ENCODE peak calls at places on chromosome 12, in seven cellular contexts. S, B, M, N, L, K and R are unnamed samples.

GRCh38 chr12:31833541-31833840 is 104.7 kb upstream of the AMN1 start:
- DNase-seq in B (peak), L (peak), M (no peak), N (no peak), S (no peak), K (no peak), R (no peak)

GRCh38 chr12:103279444-103279843 is 216.3 kb downstream of the C12orf42 start:
- DNase-seq in N (no peak), S (no peak), B (no peak), L (peak), M (no peak), K (no peak), R (no peak)

GRCh38 chr12:65278576-65279386 is at the start of gene MSRB3:
- DNase-seq in B (peak), N (peak), L (peak), K (peak), S (peak), M (peak), R (peak)

GRCh38 chr12:93361159-93361919 is 16.4 kb upstream of the NUDT4 start:
- DNase-seq in S (no peak), M (peak), B (peak), N (peak), L (no peak), K (no peak), R (no peak)

GRCh38 chr12:60324746-60325145 is 728.9 kb downstream of the SLC16A7 start:
- DNase-seq in M (no peak), N (no peak), L (no peak), K (no peak), B (no peak), S (no peak), R (no peak)

GRCh38 chr12:107309020-107309419 is 215.7 kb upstream of the CRY1 start:
- DNase-seq in K (no peak), L (no peak), N (no peak), B (no peak), M (no peak), S (no peak), R (no peak)

GRCh38 chr12:127272864-127273263 is 994.1 kb upstream of the TMEM132C start:
- DNase-seq in N (no peak), K (no peak), L (peak), S (no peak), M (no peak), B (peak), R (no peak)

GRCh38 chr12:80829767-80830166 is 108.0 kb downstream of the LIN7A start:
- DNase-seq in L (no peak), N (no peak), K (no peak), S (no peak), B (no peak), M (no peak), R (no peak)

GRCh38 chr12:78085562-78086182 is 255.0 kb downstream of the NAV3 start:
- DNase-seq in B (peak), K (no peak), L (peak), N (no peak), M (no peak), S (no peak), R (no peak)

GRCh38 chr12:53751336-53752191 is at the start of gene CISTR:
- DNase-seq in K (no peak), B (no peak), S (peak), N (peak), M (peak), L (no peak), R (no peak)

GRCh38 chr12:2609020-2609419 is 185.8 kb upstream of the FKBP4 start:
- DNase-seq in N (no peak), B (no peak), S (no peak), K (no peak), L (no peak), M (no peak), R (no peak)

GRCh38 chr12:2610358-2610757 is 184.4 kb upstream of the FKBP4 start:
- DNase-seq in N (no peak), B (no peak), K (no peak), M (no peak), L (no peak), S (no peak), R (no peak)

GRCh38 chr12:2606186-2606910 is 188.4 kb upstream of the FKBP4 start:
- DNase-seq in K (no peak), N (no peak), M (no peak), B (no peak), S (no peak), L (no peak), R (no peak)

GRCh38 chr12:2608608-2608945 is 186.2 kb upstream of the FKBP4 start:
- DNase-seq in S (no peak), N (no peak), L (no peak), B (no peak), K (no peak), M (no peak), R (no peak)

DNA sequence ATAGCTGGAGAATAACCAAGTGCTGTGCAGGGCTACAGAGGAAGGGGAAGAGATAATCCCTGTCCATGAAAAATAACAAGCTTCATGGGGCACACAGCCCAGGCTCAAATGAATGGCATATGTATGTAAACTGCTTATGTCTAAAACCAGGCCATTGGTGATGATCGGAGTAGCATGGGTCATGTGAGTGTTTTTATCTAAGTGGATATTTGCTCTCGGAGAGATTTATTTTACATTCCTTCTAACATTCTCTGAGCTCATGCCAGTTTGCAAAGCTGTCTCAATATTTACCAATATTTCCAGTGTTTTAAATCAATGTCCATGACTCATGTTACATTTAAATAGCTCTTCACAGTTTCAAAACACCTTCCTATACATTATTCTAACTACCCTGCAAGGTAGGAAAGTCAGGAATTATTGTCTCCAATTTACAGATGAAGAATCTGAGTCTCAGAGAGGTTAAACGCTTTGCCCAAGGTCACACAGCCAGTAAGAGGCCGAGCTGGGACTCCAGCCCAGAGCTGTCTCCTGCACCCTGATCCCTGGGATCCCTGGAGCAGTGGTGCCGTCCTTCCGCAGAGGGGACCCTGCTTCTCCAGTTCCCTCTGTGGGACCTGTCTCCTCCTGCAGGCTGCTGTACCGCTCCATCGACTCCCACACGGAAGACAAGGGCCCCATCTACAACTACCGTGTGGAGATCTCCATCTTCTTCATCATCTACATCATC is 186.7 kb upstream of the FKBP4 start:
- DNase-seq in M (no peak), B (no peak), S (no peak), K (no peak), N (no peak), L (no peak), R (no peak)
- H3K4me3 ChIP-seq in M (no peak), B (no peak), S (no peak), K (no peak), N (no peak), L (no peak), R (no peak)

GRCh38 chr12:75560167-75560566 is 48.8 kb upstream of the KRR1 start:
- DNase-seq in B (peak), M (no peak), S (no peak), K (no peak), L (peak), N (no peak), R (peak)
- TF ChIP-seq CTCF in B (peak), M (peak), S (peak), K (peak), L (peak), N (peak), R (peak)

DNA sequence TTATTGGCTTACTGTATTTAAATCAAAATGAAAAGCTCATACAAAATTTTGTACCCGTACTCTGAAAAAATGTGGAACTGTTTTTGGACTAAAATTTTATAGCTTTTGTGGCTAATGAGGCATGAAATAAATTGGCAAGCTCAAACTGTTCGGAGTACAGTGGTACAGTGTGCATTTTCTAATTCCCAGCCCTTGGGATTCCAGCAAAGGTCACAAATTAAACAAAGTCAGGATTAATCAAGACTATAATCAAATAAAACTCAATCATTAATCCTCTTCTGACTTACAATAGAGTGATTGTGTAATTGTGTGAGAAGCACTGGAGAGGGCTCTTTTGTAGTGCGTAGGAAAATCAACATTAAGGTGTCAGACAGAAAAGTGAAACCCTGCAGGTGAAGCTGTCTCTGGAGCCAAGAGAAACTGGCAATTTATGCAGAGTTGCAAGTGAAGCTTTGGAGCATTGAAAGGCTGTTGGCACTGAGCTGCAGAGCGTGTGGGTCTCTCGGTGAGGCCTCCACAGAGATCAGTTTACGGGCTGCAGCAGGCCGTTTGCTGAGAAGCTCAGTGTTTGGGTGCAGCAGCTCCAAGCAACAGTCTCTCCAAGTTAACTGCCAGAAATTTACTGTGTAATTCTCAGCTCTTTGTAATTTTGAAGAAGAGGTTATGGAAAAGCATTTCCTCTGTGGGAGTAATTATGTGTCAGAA is 275.9 kb downstream of the FBXL14 start:
- DNase-seq in S (no peak), L (peak), M (peak), N (no peak), B (peak), K (no peak), R (no peak)
- H3K4me3 ChIP-seq in S (no peak), L (no peak), M (no peak), N (no peak), B (no peak), K (no peak), R (no peak)

DNA sequence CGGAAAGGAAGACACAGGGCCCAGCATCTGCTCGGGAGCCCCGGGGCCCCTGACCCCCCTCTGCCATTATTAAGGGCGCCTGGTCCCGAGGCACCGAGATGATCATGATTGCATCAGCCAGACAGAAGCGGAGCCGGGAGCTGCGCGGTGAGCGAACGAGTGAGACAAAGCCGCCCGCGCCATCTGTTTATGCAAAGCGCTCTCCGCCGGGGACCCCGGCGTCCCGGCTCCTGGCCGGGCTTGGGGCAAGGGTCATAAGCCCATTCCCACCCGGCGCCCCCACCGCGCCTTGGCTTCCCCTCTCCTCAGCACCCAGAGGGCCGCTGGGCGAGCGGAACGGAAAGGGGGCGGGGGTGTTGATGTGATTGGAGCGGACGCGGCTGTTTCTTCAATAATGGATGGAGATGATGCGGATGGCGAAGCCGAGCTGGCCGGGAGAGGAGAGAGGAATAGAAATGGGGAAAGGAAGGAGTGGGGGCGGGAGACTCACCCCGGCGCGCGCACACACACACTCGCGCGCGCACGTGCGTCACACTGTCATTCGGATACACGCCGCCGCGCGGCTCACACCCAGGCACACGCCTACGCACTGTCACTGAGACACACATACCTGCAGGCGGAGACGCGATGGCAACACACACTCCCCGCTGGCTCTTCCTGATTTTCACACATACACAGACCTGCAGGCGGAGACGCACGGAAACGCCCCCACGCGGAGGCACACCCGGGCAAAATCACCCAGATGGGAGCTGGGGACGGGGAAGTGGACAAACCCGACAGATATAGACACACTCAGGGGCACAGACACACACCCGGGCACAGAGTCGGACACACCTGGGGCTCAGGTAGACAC is 10.7 kb downstream of the STAC3 start:
- DNase-seq in K (peak), B (peak), N (peak), L (peak), S (peak), M (no peak), R (no peak)
- TF ChIP-seq CTCF in K (no peak), B (no peak), N (no peak), L (no peak), S (no peak), M (no peak), R (no peak)

GRCh38 chr12:46370380-46370734 is 2.2 kb downstream of the SLC38A2 start:
- DNase-seq in K (no peak), B (no peak), L (no peak), S (no peak), M (no peak), N (no peak), R (no peak)

GRCh38 chr12:46368138-46368537 is 4.4 kb downstream of the SLC38A2 start:
- DNase-seq in L (no peak), K (no peak), B (no peak), N (no peak), M (no peak), S (no peak), R (no peak)

GRCh38 chr12:46368684-46369083 is 3.9 kb downstream of the SLC38A2 start:
- DNase-seq in S (no peak), M (no peak), K (no peak), B (no peak), N (no peak), L (no peak), R (no peak)

GRCh38 chr12:46369474-46370379 is 2.8 kb downstream of the SLC38A2 start:
- DNase-seq in L (no peak), S (no peak), K (no peak), B (no peak), M (no peak), N (no peak), R (no peak)

DNA sequence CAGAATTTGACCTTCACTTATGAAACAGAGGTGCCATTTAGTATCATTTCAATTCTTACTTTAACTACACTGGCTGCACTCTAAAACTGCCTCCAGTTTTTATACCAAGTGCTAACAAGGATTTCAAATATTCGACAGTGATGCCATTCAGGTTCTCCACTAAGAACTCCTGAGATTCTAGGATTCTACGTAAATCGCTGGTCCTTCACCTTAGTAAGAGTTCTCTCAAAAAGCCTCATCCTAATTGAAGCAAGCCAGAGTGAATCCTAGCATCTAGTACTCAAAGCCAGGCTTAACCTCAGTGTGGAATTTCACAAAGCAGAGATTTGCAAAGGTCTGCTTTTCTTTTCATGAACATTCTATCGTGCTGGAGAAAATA is 3.5 kb downstream of the SLC38A2 start:
- DNase-seq in M (no peak), L (no peak), S (no peak), B (no peak), K (no peak), N (no peak), R (no peak)
- H3K4me3 ChIP-seq in M (peak), L (peak), S (peak), B (peak), K (peak), N (peak), R (peak)

GRCh38 chr12:51265024-51265423 is 5.2 kb downstream of the SMAGP start:
- DNase-seq in K (no peak), L (no peak), B (no peak), N (no peak), S (no peak), M (no peak), R (no peak)

GRCh38 chr12:51264297-51264696 is 5.9 kb downstream of the SMAGP start:
- DNase-seq in B (no peak), S (no peak), K (no peak), L (no peak), N (no peak), M (no peak), R (no peak)

GRCh38 chr12:51263341-51263740 is 6.9 kb downstream of the SMAGP start:
- DNase-seq in N (no peak), M (no peak), K (no peak), S (no peak), B (no peak), L (no peak), R (no peak)

DNA sequence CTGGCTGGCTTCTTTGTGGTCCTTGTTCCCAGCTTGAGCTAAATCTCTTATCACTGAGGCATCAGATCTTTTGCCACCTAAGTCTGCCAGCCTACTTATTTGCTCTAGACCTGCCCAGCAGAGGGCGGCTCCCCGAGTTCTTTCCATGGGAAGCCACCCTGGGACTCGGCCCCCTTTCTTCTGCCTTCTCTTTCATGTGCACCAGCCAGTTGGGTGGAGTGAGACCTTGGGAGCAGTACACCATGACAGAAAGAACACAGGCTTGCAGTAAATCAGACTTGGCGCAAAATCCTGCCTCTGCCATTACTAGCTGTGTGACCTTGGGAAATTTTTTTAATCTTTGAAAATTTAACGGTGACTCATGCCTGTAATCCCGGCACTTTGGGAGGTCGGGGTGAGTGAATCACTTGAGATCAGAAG is 7.4 kb downstream of the SMAGP start:
- DNase-seq in L (peak), B (peak), K (peak), M (no peak), S (peak), N (no peak), R (no peak)
- TF ChIP-seq CTCF in L (peak), B (peak), K (peak), M (no peak), S (no peak), N (peak), R (no peak)

DNA sequence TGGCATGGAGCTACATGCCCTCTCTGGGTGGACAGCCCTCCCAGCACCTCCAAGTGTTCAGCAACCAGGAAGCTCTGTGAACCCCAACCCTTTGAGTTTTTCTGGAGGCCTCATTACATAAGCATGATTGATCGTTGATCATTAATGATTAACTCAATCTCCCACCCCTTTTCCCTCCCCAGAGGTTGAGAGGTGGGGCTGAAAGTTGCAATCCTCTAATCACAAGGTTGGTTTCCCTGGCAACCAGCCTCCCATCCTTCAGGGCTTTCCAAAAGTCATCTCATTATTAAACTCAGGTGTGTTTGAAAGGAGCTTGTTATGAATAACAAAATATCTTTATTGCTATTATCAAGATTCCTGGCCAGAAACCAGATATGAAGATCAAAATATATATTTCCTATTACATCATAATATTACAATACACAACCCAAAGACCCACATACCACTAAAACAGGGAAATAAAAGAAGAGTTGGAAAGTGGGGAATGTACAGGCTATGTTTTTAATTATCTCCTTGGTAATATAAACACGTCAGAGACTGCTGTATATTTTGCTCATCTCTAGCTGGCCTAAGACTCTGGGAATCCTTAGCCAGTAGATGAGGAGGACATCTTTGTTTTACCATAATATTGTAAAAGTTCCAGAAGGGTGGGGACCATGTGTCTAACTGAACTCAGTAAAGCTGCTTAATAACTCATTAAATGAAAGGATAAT is 73.6 kb downstream of the SSPN start:
- DNase-seq in K (no peak), S (no peak), B (peak), L (no peak), N (no peak), M (no peak), R (peak)
- H3K4me3 ChIP-seq in K (no peak), S (no peak), B (no peak), L (no peak), N (no peak), M (no peak), R (no peak)

GRCh38 chr12:5873341-5873919 is 71.6 kb downstream of the ANO2 start:
- DNase-seq in S (no peak), L (no peak), B (no peak), K (no peak), N (no peak), M (no peak), R (no peak)

GRCh38 chr12:5871741-5872140 is 73.3 kb downstream of the ANO2 start:
- DNase-seq in S (no peak), K (no peak), L (no peak), N (no peak), M (no peak), B (no peak), R (no peak)

GRCh38 chr12:5874514-5874913 is 70.5 kb downstream of the ANO2 start:
- DNase-seq in M (no peak), L (no peak), K (no peak), B (no peak), S (no peak), N (no peak), R (no peak)

GRCh38 chr12:5870183-5870582 is 74.9 kb downstream of the ANO2 start:
- DNase-seq in K (no peak), S (no peak), B (no peak), M (no peak), N (no peak), L (no peak), R (no peak)

GRCh38 chr12:5872745-5873144 is 72.3 kb downstream of the ANO2 start:
- DNase-seq in S (no peak), B (no peak), N (no peak), K (peak), M (no peak), L (no peak), R (no peak)
- TF ChIP-seq CTCF in S (no peak), B (no peak), N (no peak), K (peak), M (peak), L (peak), R (peak)

DNA sequence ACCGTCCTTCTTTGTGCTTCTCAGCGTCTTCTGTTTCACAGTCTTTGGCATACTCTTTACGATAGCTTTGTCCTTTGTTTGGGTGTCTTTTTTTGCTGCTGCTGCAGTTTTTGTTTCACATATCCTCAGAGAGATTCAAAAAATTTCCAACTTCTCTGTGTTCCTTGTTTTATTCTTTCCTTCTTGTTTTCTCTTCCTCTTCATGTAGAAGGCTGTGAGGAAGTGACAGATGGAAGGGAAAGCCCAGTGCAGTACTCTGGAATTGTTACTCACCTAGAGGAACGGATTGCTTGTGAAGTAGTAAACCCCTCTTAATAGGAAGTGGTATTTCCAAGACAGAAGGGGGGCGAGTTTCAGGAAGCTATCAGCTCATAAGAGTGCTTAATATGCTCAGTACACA is 1.7 kb downstream of the CREBL2 start:
- DNase-seq in M (no peak), N (no peak), B (no peak), K (no peak), L (no peak), S (no peak), R (no peak)
- H3K4me3 ChIP-seq in M (peak), N (peak), B (peak), K (no peak), L (no peak), S (no peak), R (peak)